ENCODE peak calls at places on chromosomes 11 and 22, in six cellular contexts. J is adrenal gland; Y is ELR; G is activated T-helper 9 cell treated with anti-CD3 and anti-CD28 coated beads, Interleukin-2, amount 50 U/mL, for 16 hours; N is cardiac septum; T is activated naive CD8-positive, alpha-beta T cell treated with anti-CD3 and anti-CD28 coated beads, Interleukin-2, amount 50 U/mL, for 16 hours. K is an unnamed sample.

GRCh38 chr22:23504522-23504921 is 75.6 kb downstream of the IGLL1 start:
- DNase-seq in J (peak), Y (no peak), G (no peak), N (peak), T (no peak), K (no peak)

GRCh38 chr11:115580927-115581680 is 76.9 kb upstream of the CADM1 start:
- DNase-seq in J (peak), Y (no peak), G (no peak), N (no peak), T (no peak), K (no peak)

GRCh38 chr22:47309476-47309875 is 547.0 kb downstream of the TBC1D22A start:
- DNase-seq in J (no peak), Y (no peak), G (no peak), N (no peak), T (no peak), K (no peak)

GRCh38 chr11:76880314-76880713 is 19.6 kb downstream of the ACER3 start:
- DNase-seq in J (no peak), Y (no peak), G (no peak), N (no peak), T (no peak), K (no peak)

GRCh38 chr22:50224071-50224470 is 20.8 kb downstream of the TUBGCP6 start:
- DNase-seq in J (no peak), Y (no peak), G (no peak), N (no peak), T (no peak), K (no peak)

GRCh38 chr11:116786966-116787365 is 857 bp downstream of the ZPR1 start:
- DNase-seq in J (no peak), Y (no peak), G (no peak), N (no peak), T (no peak), K (no peak)

GRCh38 chr11:132744771-132745170 is 787.5 kb downstream of the OPCML start:
- DNase-seq in J (no peak), Y (peak), G (no peak), N (no peak), T (no peak), K (no peak)

GRCh38 chr11:32775908-32776307 is 18.6 kb downstream of the CCDC73 start:
- DNase-seq in J (no peak), Y (no peak), G (no peak), N (no peak), T (no peak), K (no peak)

GRCh38 chr22:40620464-40621046 is 16.0 kb downstream of the MRTFA start:
- DNase-seq in J (no peak), Y (peak), G (no peak), N (no peak), T (no peak), K (no peak)

GRCh38 chr22:40792451-40792850 is 26.7 kb downstream of the SLC25A17 start:
- DNase-seq in J (no peak), Y (no peak), G (no peak), N (no peak), T (no peak), K (no peak)

GRCh38 chr11:64081663-64082442 is 46.1 kb downstream of the FLRT1 start:
- DNase-seq in J (no peak), Y (no peak), G (no peak), N (no peak), T (no peak), K (no peak)

GRCh38 chr11:101478587-101479375 is 105.0 kb downstream of the TRPC6 start:
- DNase-seq in J (no peak), Y (no peak), G (no peak), N (no peak), T (no peak), K (no peak)

GRCh38 chr11:112526699-112527410 is 266.2 kb upstream of the PLET1 start:
- DNase-seq in J (no peak), Y (peak), G (no peak), N (no peak), T (no peak), K (no peak)

GRCh38 chr22:27419473-27419872 is 382.1 kb downstream of the MN1 start:
- DNase-seq in J (no peak), Y (peak), G (no peak), N (no peak), T (no peak), K (no peak)

GRCh38 chr22:46846154-46846831 is 83.8 kb downstream of the TBC1D22A start:
- DNase-seq in J (no peak), Y (peak), G (no peak), N (no peak), T (no peak), K (no peak)

GRCh38 chr11:70885721-70886305 is 366.6 kb downstream of the SHANK2 start:
- DNase-seq in J (no peak), Y (no peak), G (no peak), N (no peak), T (no peak), K (no peak)

GRCh38 chr11:76654980-76655379 is 15.6 kb downstream of the LRRC32 start:
- DNase-seq in J (no peak), Y (no peak), G (no peak), N (peak), T (no peak), K (no peak)

GRCh38 chr11:1548221-1549070 is 23.6 kb downstream of the DUSP8 start:
- DNase-seq in J (peak), Y (peak), G (no peak), N (peak), T (no peak), K (no peak)

GRCh38 chr22:27668828-27669797 is 132.4 kb downstream of the MN1 start:
- DNase-seq in J (peak), Y (peak), G (no peak), N (peak), T (no peak), K (no peak)

GRCh38 chr11:119506436-119506835 is 83.5 kb upstream of the THY1 start:
- DNase-seq in J (no peak), Y (no peak), G (no peak), N (no peak), T (no peak), K (no peak)

GRCh38 chr22:37735054-37735453 is 38.2 kb downstream of the TRIOBP start:
- DNase-seq in J (peak), Y (peak), G (no peak), N (no peak), T (no peak), K (no peak)

GRCh38 chr11:19510468-19510867 is 202.2 kb upstream of the NAV2 start:
- DNase-seq in J (no peak), Y (no peak), G (no peak), N (no peak), T (no peak), K (no peak)

GRCh38 chr11:60927600-60927999 is 3.3 kb downstream of the TMEM132A start:
- DNase-seq in J (no peak), Y (no peak), G (no peak), N (no peak), T (no peak), K (no peak)

GRCh38 chr11:9601876-9602199 is 28.4 kb downstream of the WEE1 start:
- DNase-seq in J (no peak), Y (no peak), G (no peak), N (no peak), T (no peak), K (no peak)

GRCh38 chr11:3157381-3158130 is 7.6 kb downstream of the OSBPL5 start:
- DNase-seq in J (no peak), Y (peak), G (no peak), N (no peak), T (no peak), K (no peak)

GRCh38 chr22:44220727-44221680 is 40.3 kb downstream of the PARVG start:
- DNase-seq in J (no peak), Y (no peak), G (no peak), N (no peak), T (no peak), K (no peak)

GRCh38 chr22:23180301-23180892 is at the start of gene BCR:
- DNase-seq in J (peak), Y (peak), G (peak), N (peak), T (peak), K (peak)

GRCh38 chr22:38415561-38416321 is 39.3 kb downstream of the KCNJ4 start:
- DNase-seq in J (peak), Y (no peak), G (no peak), N (peak), T (no peak), K (peak)

GRCh38 chr11:112968988-112969714 is 7.9 kb downstream of the NCAM1 start:
- DNase-seq in J (no peak), Y (no peak), G (no peak), N (no peak), T (no peak), K (no peak)

GRCh38 chr22:47739216-47739615 is 976.8 kb downstream of the TBC1D22A start:
- DNase-seq in J (no peak), Y (no peak), G (no peak), N (no peak), T (no peak), K (no peak)

GRCh38 chr11:64605656-64606585 is 14.9 kb downstream of the SLC22A12 start:
- DNase-seq in J (no peak), Y (no peak), G (no peak), N (no peak), T (no peak), K (no peak)

GRCh38 chr11:32893091-32893946 is 708 bp downstream of the QSER1 start:
- DNase-seq in J (peak), Y (peak), G (peak), N (no peak), T (peak), K (peak)

GRCh38 chr11:6298605-6299004 is 21.7 kb downstream of the CAVIN3 start:
- DNase-seq in J (peak), Y (peak), G (no peak), N (no peak), T (no peak), K (no peak)

GRCh38 chr11:2885676-2886081 is at the start of gene CDKN1C:
- DNase-seq in J (peak), Y (peak), G (peak), N (peak), T (peak), K (peak)

GRCh38 chr11:120055646-120056045 is 82.3 kb downstream of the TRIM29 start:
- DNase-seq in J (no peak), Y (no peak), G (no peak), N (no peak), T (no peak), K (no peak)

GRCh38 chr22:35230839-35231584 is 26.3 kb upstream of the HMGXB4 start:
- DNase-seq in J (no peak), Y (peak), G (no peak), N (no peak), T (no peak), K (no peak)

GRCh38 chr11:72613977-72614376 is 60.2 kb downstream of the PDE2A start:
- DNase-seq in J (peak), Y (no peak), G (no peak), N (peak), T (no peak), K (peak)